ENCODE peak calls at places on chromosomes 16 and 17, in eight cellular contexts. One of them, this sample, is unnamed.

GRCh38 chr16:29745853-29746345 is at the start of gene C16orf54:
- DNase-seq in H1: no peak
- DNase-seq in heart left ventricle: peak; percentile 77
- DNase-seq in small intestine: peak; percentile 61
- DNase-seq in heart right ventricle: peak; percentile 58
- DNase-seq in CD4-positive, CD25-positive, alpha-beta regulatory T cell: peak; percentile 96
- DNase-seq in RWPE2: no peak
- DNase-seq in IMR-90: no peak
- DNase-seq in this sample: peak; percentile 70

GRCh38 chr17:55086635-55087058 is 118.1 kb downstream of the STXBP4 start:
- DNase-seq in H1: no peak
- DNase-seq in heart left ventricle: no peak
- DNase-seq in small intestine: no peak
- DNase-seq in heart right ventricle: no peak
- DNase-seq in CD4-positive, CD25-positive, alpha-beta regulatory T cell: no peak
- DNase-seq in RWPE2: no peak
- DNase-seq in IMR-90: peak; percentile 90
- DNase-seq in this sample: no peak

GRCh38 chr17:18331879-18332278 is 16.8 kb downstream of the SMCR8 start:
- DNase-seq in H1: no peak
- DNase-seq in heart left ventricle: no peak
- DNase-seq in small intestine: peak; percentile 43
- DNase-seq in heart right ventricle: no peak
- DNase-seq in CD4-positive, CD25-positive, alpha-beta regulatory T cell: no peak
- DNase-seq in RWPE2: no peak
- DNase-seq in IMR-90: no peak
- DNase-seq in this sample: no peak

GRCh38 chr17:82650723-82651122 is 2.5 kb upstream of the WDR45B start:
- DNase-seq in H1: no peak
- DNase-seq in heart left ventricle: no peak
- DNase-seq in small intestine: no peak
- DNase-seq in heart right ventricle: no peak
- DNase-seq in CD4-positive, CD25-positive, alpha-beta regulatory T cell: no peak
- DNase-seq in RWPE2: no peak
- DNase-seq in IMR-90: no peak
- DNase-seq in this sample: no peak

GRCh38 chr17:71494045-71494444 is 626.8 kb upstream of the SOX9 start:
- DNase-seq in H1: no peak
- DNase-seq in heart left ventricle: no peak
- DNase-seq in small intestine: no peak
- DNase-seq in heart right ventricle: no peak
- DNase-seq in CD4-positive, CD25-positive, alpha-beta regulatory T cell: no peak
- DNase-seq in RWPE2: no peak
- DNase-seq in IMR-90: peak; percentile 28
- DNase-seq in this sample: no peak

GRCh38 chr17:81097134-81097942 is 62.4 kb downstream of the BAIAP2 start:
- DNase-seq in H1: peak; percentile 38
- DNase-seq in heart left ventricle: peak; percentile 80
- DNase-seq in small intestine: peak; percentile 31
- DNase-seq in heart right ventricle: peak; percentile 70
- DNase-seq in CD4-positive, CD25-positive, alpha-beta regulatory T cell: no peak
- DNase-seq in RWPE2: no peak
- DNase-seq in IMR-90: peak; percentile 84
- DNase-seq in this sample: peak; percentile 76

GRCh38 chr17:33292981-33293867 is at the start of gene ASIC2:
- DNase-seq in H1: peak; percentile 10
- DNase-seq in heart left ventricle: no peak
- DNase-seq in small intestine: peak; percentile 59
- DNase-seq in heart right ventricle: no peak
- DNase-seq in CD4-positive, CD25-positive, alpha-beta regulatory T cell: no peak
- DNase-seq in RWPE2: peak; percentile 67
- DNase-seq in IMR-90: peak; percentile 4
- DNase-seq in this sample: no peak

GRCh38 chr17:81863833-81864768 is 3.8 kb upstream of the P4HB start:
- DNase-seq in H1: no peak
- DNase-seq in heart left ventricle: no peak
- DNase-seq in small intestine: peak; percentile 58
- DNase-seq in heart right ventricle: no peak
- DNase-seq in CD4-positive, CD25-positive, alpha-beta regulatory T cell: no peak
- DNase-seq in RWPE2: no peak
- DNase-seq in IMR-90: no peak
- DNase-seq in this sample: no peak

GRCh38 chr17:13306310-13306962 is 288.6 kb upstream of the ELAC2 start:
- DNase-seq in H1: peak; percentile 41
- DNase-seq in heart left ventricle: no peak
- DNase-seq in small intestine: no peak
- DNase-seq in heart right ventricle: peak; percentile 25
- DNase-seq in CD4-positive, CD25-positive, alpha-beta regulatory T cell: no peak
- DNase-seq in RWPE2: no peak
- DNase-seq in IMR-90: peak; percentile 84
- DNase-seq in this sample: no peak

GRCh38 chr17:40961586-40961985 is 5.2 kb downstream of the KRT39 start:
- DNase-seq in H1: no peak
- DNase-seq in heart left ventricle: no peak
- DNase-seq in small intestine: no peak
- DNase-seq in heart right ventricle: no peak
- DNase-seq in CD4-positive, CD25-positive, alpha-beta regulatory T cell: no peak
- DNase-seq in RWPE2: no peak
- DNase-seq in IMR-90: no peak
- DNase-seq in this sample: no peak

GRCh38 chr16:17572145-17572544 is 101.4 kb upstream of the XYLT1 start:
- DNase-seq in H1: no peak
- DNase-seq in heart left ventricle: no peak
- DNase-seq in small intestine: peak; percentile 24
- DNase-seq in heart right ventricle: no peak
- DNase-seq in CD4-positive, CD25-positive, alpha-beta regulatory T cell: no peak
- DNase-seq in RWPE2: no peak
- DNase-seq in IMR-90: no peak
- DNase-seq in this sample: no peak

GRCh38 chr17:52995127-52995526 is 827.6 kb upstream of the KIF2B start:
- DNase-seq in H1: no peak
- DNase-seq in heart left ventricle: no peak
- DNase-seq in small intestine: no peak
- DNase-seq in heart right ventricle: no peak
- DNase-seq in CD4-positive, CD25-positive, alpha-beta regulatory T cell: no peak
- DNase-seq in RWPE2: no peak
- DNase-seq in IMR-90: no peak
- DNase-seq in this sample: no peak

GRCh38 chr17:34412022-34412421 is 49.0 kb upstream of the CCL1 start:
- DNase-seq in H1: no peak
- DNase-seq in heart left ventricle: no peak
- DNase-seq in small intestine: no peak
- DNase-seq in heart right ventricle: no peak
- DNase-seq in CD4-positive, CD25-positive, alpha-beta regulatory T cell: no peak
- DNase-seq in RWPE2: no peak
- DNase-seq in IMR-90: no peak
- DNase-seq in this sample: no peak

GRCh38 chr17:75645889-75646625 is 12.8 kb downstream of the SMIM5 start:
- DNase-seq in H1: no peak
- DNase-seq in heart left ventricle: no peak
- DNase-seq in small intestine: peak; percentile 97
- DNase-seq in heart right ventricle: no peak
- DNase-seq in CD4-positive, CD25-positive, alpha-beta regulatory T cell: no peak
- DNase-seq in RWPE2: peak; percentile 84
- DNase-seq in IMR-90: no peak
- DNase-seq in this sample: no peak

GRCh38 chr16:53695070-53695469 is 8.6 kb downstream of the RPGRIP1L start:
- DNase-seq in H1: no peak
- DNase-seq in heart left ventricle: no peak
- DNase-seq in small intestine: no peak
- DNase-seq in heart right ventricle: no peak
- DNase-seq in CD4-positive, CD25-positive, alpha-beta regulatory T cell: no peak
- DNase-seq in RWPE2: no peak
- DNase-seq in IMR-90: peak; percentile 93
- DNase-seq in this sample: no peak

DNA sequence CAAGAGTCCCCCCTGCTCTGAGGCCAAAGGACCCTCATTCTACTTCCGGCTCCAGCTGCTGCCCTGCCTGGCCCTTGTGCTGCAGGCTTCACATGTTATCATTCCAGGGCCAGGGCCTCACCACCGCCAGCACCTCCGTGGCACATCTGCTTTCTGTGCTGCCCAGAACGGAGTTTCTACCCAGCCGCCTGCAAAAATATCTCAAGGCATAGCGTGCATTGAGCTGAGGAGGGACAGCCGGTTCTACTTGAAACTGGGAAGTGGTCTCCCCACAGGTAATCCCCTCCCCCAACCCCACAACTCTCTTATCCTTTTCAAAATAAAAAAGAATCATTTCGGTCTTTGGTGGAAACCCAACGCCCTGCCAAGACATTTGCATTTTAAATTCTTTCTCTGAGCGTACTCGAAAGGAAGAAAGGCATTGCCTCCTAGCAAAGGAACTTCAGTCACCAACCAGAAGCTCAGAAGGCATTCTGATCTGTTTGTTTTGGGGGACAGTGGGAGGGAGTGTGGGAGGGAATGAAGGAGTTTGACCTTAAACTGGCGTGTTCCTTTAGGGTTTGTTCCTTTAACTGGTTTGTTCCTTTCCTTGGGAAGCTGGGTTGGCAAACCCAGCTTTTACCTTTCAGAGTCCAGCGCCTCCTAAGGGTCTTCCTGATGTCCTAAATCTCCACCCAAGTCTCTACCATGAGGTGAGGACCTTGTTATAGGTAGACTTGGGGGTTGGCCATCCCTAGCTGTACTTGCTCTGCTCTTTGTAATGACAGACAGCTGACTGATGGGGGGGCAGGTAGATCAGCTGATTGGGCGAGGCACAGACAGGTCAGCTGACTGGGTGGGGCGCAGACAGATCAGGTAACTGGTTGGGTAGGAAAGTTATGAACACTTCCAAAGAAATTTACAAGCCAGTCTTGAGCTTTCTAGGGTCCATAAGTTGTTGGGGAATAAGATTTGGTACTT is 33.4 kb upstream of the PIK3R6 start:
- DNase-seq in H1: no peak
- DNase-seq in heart left ventricle: no peak
- DNase-seq in small intestine: no peak
- DNase-seq in heart right ventricle: no peak
- DNase-seq in CD4-positive, CD25-positive, alpha-beta regulatory T cell: peak; percentile 26
- DNase-seq in RWPE2: no peak
- DNase-seq in IMR-90: no peak
- DNase-seq in this sample: no peak
- H3K4me3 ChIP-seq in H1: peak overlapping the region; percentile 34
- H3K4me3 ChIP-seq in heart left ventricle: no peak overlapping the region
- H3K4me3 ChIP-seq in small intestine: no peak overlapping the region
- H3K4me3 ChIP-seq in heart right ventricle: no peak overlapping the region
- H3K4me3 ChIP-seq in CD4-positive, CD25-positive, alpha-beta regulatory T cell: no peak overlapping the region
- H3K4me3 ChIP-seq in RWPE2: no peak overlapping the region
- H3K4me3 ChIP-seq in IMR-90: no peak overlapping the region
- H3K4me3 ChIP-seq in this sample: no peak overlapping the region

GRCh38 chr17:17152385-17152784 is 53.7 kb downstream of the PLD6 start:
- DNase-seq in H1: no peak
- DNase-seq in heart left ventricle: peak; percentile 82
- DNase-seq in small intestine: no peak
- DNase-seq in heart right ventricle: peak; percentile 67
- DNase-seq in CD4-positive, CD25-positive, alpha-beta regulatory T cell: no peak
- DNase-seq in RWPE2: no peak
- DNase-seq in IMR-90: no peak
- DNase-seq in this sample: peak; percentile 71

GRCh38 chr17:17150450-17150804 is 55.7 kb downstream of the PLD6 start:
- DNase-seq in H1: no peak
- DNase-seq in heart left ventricle: no peak
- DNase-seq in small intestine: no peak
- DNase-seq in heart right ventricle: no peak
- DNase-seq in CD4-positive, CD25-positive, alpha-beta regulatory T cell: no peak
- DNase-seq in RWPE2: no peak
- DNase-seq in IMR-90: no peak
- DNase-seq in this sample: no peak

GRCh38 chr17:17151962-17152361 is 54.2 kb downstream of the PLD6 start:
- DNase-seq in H1: no peak
- DNase-seq in heart left ventricle: peak; percentile 95
- DNase-seq in small intestine: no peak
- DNase-seq in heart right ventricle: peak; percentile 85
- DNase-seq in CD4-positive, CD25-positive, alpha-beta regulatory T cell: no peak
- DNase-seq in RWPE2: peak; percentile 89
- DNase-seq in IMR-90: peak; percentile 96
- DNase-seq in this sample: peak; percentile 88

GRCh38 chr17:17151055-17151454 is 55.1 kb downstream of the PLD6 start:
- DNase-seq in H1: no peak
- DNase-seq in heart left ventricle: no peak
- DNase-seq in small intestine: no peak
- DNase-seq in heart right ventricle: no peak
- DNase-seq in CD4-positive, CD25-positive, alpha-beta regulatory T cell: no peak
- DNase-seq in RWPE2: no peak
- DNase-seq in IMR-90: peak; percentile 90
- DNase-seq in this sample: no peak

DNA sequence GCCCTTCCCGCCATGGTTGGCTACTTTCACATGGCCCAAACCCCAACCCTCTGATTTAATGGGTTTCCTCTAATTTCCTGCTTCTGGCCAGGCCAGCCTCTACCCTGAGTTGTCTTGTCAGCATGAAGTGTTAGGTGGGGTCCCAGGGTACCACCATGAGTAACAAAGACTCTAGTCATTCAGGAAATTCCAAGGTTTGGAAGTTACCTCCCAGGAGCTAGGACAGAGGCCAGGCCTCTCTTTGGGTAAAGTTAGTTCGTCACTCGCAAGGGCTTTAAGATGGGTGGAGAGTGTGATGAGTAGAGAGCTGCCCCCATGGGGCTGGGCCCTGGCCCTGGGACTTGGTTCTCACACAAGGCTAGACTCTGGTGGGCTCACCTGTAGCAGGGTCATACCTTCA is 54.6 kb downstream of the PLD6 start:
- DNase-seq in H1: no peak
- DNase-seq in heart left ventricle: no peak
- DNase-seq in small intestine: no peak
- DNase-seq in heart right ventricle: no peak
- DNase-seq in CD4-positive, CD25-positive, alpha-beta regulatory T cell: no peak
- DNase-seq in RWPE2: no peak
- DNase-seq in IMR-90: peak; percentile 43
- DNase-seq in this sample: no peak
- H3K4me1 ChIP-seq in H1: no peaks in the 10 kb centered on the region
- H3K4me1 ChIP-seq in heart left ventricle: peaks cover 14% of the 10 kb centered on the region
- H3K4me1 ChIP-seq in small intestine: no peaks in the 10 kb centered on the region
- H3K4me1 ChIP-seq in heart right ventricle: peaks cover 19% of the 10 kb centered on the region
- H3K4me1 ChIP-seq in CD4-positive, CD25-positive, alpha-beta regulatory T cell: peaks cover 34% of the 10 kb centered on the region
- H3K4me1 ChIP-seq in RWPE2: peaks cover 29% of the 10 kb centered on the region
- H3K4me1 ChIP-seq in IMR-90: peaks cover 24% of the 10 kb centered on the region
- H3K4me1 ChIP-seq in this sample: peaks cover 40% of the 10 kb centered on the region

DNA sequence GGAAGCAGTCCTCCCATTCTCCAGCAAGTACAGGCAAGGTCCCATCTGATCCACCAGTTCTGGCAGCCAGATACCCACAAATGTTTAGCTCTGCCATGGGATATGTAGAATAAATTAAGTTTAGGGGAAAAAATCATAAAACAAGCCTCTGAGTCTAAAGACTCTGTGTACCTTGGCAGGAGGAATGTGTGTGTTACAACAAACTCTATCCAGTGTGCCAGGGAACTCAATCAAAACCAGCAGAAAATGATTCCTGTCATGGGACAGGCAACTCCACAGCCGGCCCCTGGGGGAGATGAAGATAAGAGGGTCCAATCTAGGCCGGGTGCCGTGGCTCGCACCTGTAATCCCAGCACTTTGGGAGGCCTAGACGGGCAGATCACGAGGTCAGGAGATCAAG is 73.4 kb downstream of the MRM3 start:
- DNase-seq in H1: no peak
- DNase-seq in heart left ventricle: no peak
- DNase-seq in small intestine: no peak
- DNase-seq in heart right ventricle: no peak
- DNase-seq in CD4-positive, CD25-positive, alpha-beta regulatory T cell: no peak
- DNase-seq in RWPE2: no peak
- DNase-seq in IMR-90: no peak
- DNase-seq in this sample: no peak
- H3K4me3 ChIP-seq in H1: no peak overlapping the region
- H3K4me3 ChIP-seq in heart left ventricle: no peak overlapping the region
- H3K4me3 ChIP-seq in small intestine: no peak overlapping the region
- H3K4me3 ChIP-seq in heart right ventricle: no peak overlapping the region
- H3K4me3 ChIP-seq in CD4-positive, CD25-positive, alpha-beta regulatory T cell: no peak overlapping the region
- H3K4me3 ChIP-seq in RWPE2: no peak overlapping the region
- H3K4me3 ChIP-seq in IMR-90: no peak overlapping the region
- H3K4me3 ChIP-seq in this sample: no peak overlapping the region

GRCh38 chr17:10094806-10095205 is 103.6 kb downstream of the GAS7 start:
- DNase-seq in H1: no peak
- DNase-seq in heart left ventricle: peak; percentile 58
- DNase-seq in small intestine: no peak
- DNase-seq in heart right ventricle: no peak
- DNase-seq in CD4-positive, CD25-positive, alpha-beta regulatory T cell: no peak
- DNase-seq in RWPE2: no peak
- DNase-seq in IMR-90: no peak
- DNase-seq in this sample: peak; percentile 55
- H3K4me1 ChIP-seq in H1: no peaks in the 10 kb centered on the region
- H3K4me1 ChIP-seq in heart left ventricle: peaks cover 13% of the 10 kb centered on the region
- H3K4me1 ChIP-seq in small intestine: no peaks in the 10 kb centered on the region
- H3K4me1 ChIP-seq in heart right ventricle: peaks cover 13% of the 10 kb centered on the region
- H3K4me1 ChIP-seq in CD4-positive, CD25-positive, alpha-beta regulatory T cell: no peaks in the 10 kb centered on the region
- H3K4me1 ChIP-seq in RWPE2: peaks cover 6% of the 10 kb centered on the region
- H3K4me1 ChIP-seq in IMR-90: peaks cover 18% of the 10 kb centered on the region
- H3K4me1 ChIP-seq in this sample: peaks cover 56% of the 10 kb centered on the region